ENCODE peak calls at places on chromosomes 4 and X, in four cellular contexts. One of them, this sample, is unnamed.

GRCh38 chr4:141246243-141246642 is 25.5 kb downstream of the ZNF330 start:
- DNase-seq in stimulated activated CD4-positive, alpha-beta T cell treated with anti-CD3 and anti-CD28 coated beads, Interleukin-1b, Interleukin-23, amount 100 ng/mL, for 24 hours: no peak
- DNase-seq in pons: no peak
- DNase-seq in transverse colon: no peak
- DNase-seq in this sample: no peak

GRCh38 chrX:139202742-139203410 is 327.7 kb upstream of the F9 start:
- DNase-seq in stimulated activated CD4-positive, alpha-beta T cell treated with anti-CD3 and anti-CD28 coated beads, Interleukin-1b, Interleukin-23, amount 100 ng/mL, for 24 hours: no peak
- DNase-seq in pons: no peak
- DNase-seq in transverse colon: no peak
- DNase-seq in this sample: no peak

GRCh38 chrX:20267924-20268701 is 1.4 kb upstream of the RPS6KA3 start:
- DNase-seq in stimulated activated CD4-positive, alpha-beta T cell treated with anti-CD3 and anti-CD28 coated beads, Interleukin-1b, Interleukin-23, amount 100 ng/mL, for 24 hours: no peak
- DNase-seq in pons: peak
- DNase-seq in transverse colon: peak
- DNase-seq in this sample: peak

GRCh38 chrX:46444011-46444410 is 101.2 kb downstream of the ZNF674 start:
- DNase-seq in stimulated activated CD4-positive, alpha-beta T cell treated with anti-CD3 and anti-CD28 coated beads, Interleukin-1b, Interleukin-23, amount 100 ng/mL, for 24 hours: no peak
- DNase-seq in pons: no peak
- DNase-seq in transverse colon: no peak
- DNase-seq in this sample: no peak

GRCh38 chr4:123816462-123816861 is 419.9 kb downstream of the SPRY1 start:
- DNase-seq in stimulated activated CD4-positive, alpha-beta T cell treated with anti-CD3 and anti-CD28 coated beads, Interleukin-1b, Interleukin-23, amount 100 ng/mL, for 24 hours: no peak
- DNase-seq in pons: no peak
- DNase-seq in transverse colon: no peak
- DNase-seq in this sample: no peak

GRCh38 chr4:73028621-73029020 is 40.9 kb downstream of the COX18 start:
- DNase-seq in stimulated activated CD4-positive, alpha-beta T cell treated with anti-CD3 and anti-CD28 coated beads, Interleukin-1b, Interleukin-23, amount 100 ng/mL, for 24 hours: no peak
- DNase-seq in pons: no peak
- DNase-seq in transverse colon: no peak
- DNase-seq in this sample: no peak

GRCh38 chr4:1250921-1251772 is 2.2 kb upstream of the CTBP1 start:
- DNase-seq in stimulated activated CD4-positive, alpha-beta T cell treated with anti-CD3 and anti-CD28 coated beads, Interleukin-1b, Interleukin-23, amount 100 ng/mL, for 24 hours: no peak
- DNase-seq in pons: no peak
- DNase-seq in transverse colon: no peak
- DNase-seq in this sample: peak

GRCh38 chr4:127875791-127876190 is 4.9 kb upstream of the PLK4 start:
- DNase-seq in stimulated activated CD4-positive, alpha-beta T cell treated with anti-CD3 and anti-CD28 coated beads, Interleukin-1b, Interleukin-23, amount 100 ng/mL, for 24 hours: no peak
- DNase-seq in pons: no peak
- DNase-seq in transverse colon: no peak
- DNase-seq in this sample: no peak

GRCh38 chr4:72286185-72286584 is 254.4 kb downstream of the NPFFR2 start:
- DNase-seq in stimulated activated CD4-positive, alpha-beta T cell treated with anti-CD3 and anti-CD28 coated beads, Interleukin-1b, Interleukin-23, amount 100 ng/mL, for 24 hours: no peak
- DNase-seq in pons: peak
- DNase-seq in transverse colon: no peak
- DNase-seq in this sample: no peak

GRCh38 chr4:53189011-53189410 is 176.8 kb downstream of the SCFD2 start:
- DNase-seq in stimulated activated CD4-positive, alpha-beta T cell treated with anti-CD3 and anti-CD28 coated beads, Interleukin-1b, Interleukin-23, amount 100 ng/mL, for 24 hours: no peak
- DNase-seq in pons: no peak
- DNase-seq in transverse colon: no peak
- DNase-seq in this sample: no peak

GRCh38 chrX:37921758-37922157 is 74.4 kb upstream of the DYNLT3 start:
- DNase-seq in stimulated activated CD4-positive, alpha-beta T cell treated with anti-CD3 and anti-CD28 coated beads, Interleukin-1b, Interleukin-23, amount 100 ng/mL, for 24 hours: no peak
- DNase-seq in pons: no peak
- DNase-seq in transverse colon: no peak
- DNase-seq in this sample: no peak

GRCh38 chr4:26447378-26447777 is 42.9 kb downstream of the CCKAR start:
- DNase-seq in stimulated activated CD4-positive, alpha-beta T cell treated with anti-CD3 and anti-CD28 coated beads, Interleukin-1b, Interleukin-23, amount 100 ng/mL, for 24 hours: no peak
- DNase-seq in pons: no peak
- DNase-seq in transverse colon: no peak
- DNase-seq in this sample: no peak

GRCh38 chrX:135086197-135086854 is 34.0 kb downstream of the ETDB start:
- DNase-seq in stimulated activated CD4-positive, alpha-beta T cell treated with anti-CD3 and anti-CD28 coated beads, Interleukin-1b, Interleukin-23, amount 100 ng/mL, for 24 hours: no peak
- DNase-seq in pons: peak
- DNase-seq in transverse colon: peak
- DNase-seq in this sample: no peak

GRCh38 chrX:41381685-41382084 is 47.7 kb downstream of the DDX3X start:
- DNase-seq in stimulated activated CD4-positive, alpha-beta T cell treated with anti-CD3 and anti-CD28 coated beads, Interleukin-1b, Interleukin-23, amount 100 ng/mL, for 24 hours: no peak
- DNase-seq in pons: peak
- DNase-seq in transverse colon: peak
- DNase-seq in this sample: peak

This sample was measured in Peyer's patch.